ENCODE peak calls at places on chromosomes 12 and 14, in nine cellular contexts. One of them, this sample, is unnamed.

GRCh38 chr14:95577067-95577800 is 42.4 kb downstream of the GLRX5 start:
- DNase-seq in HT-29: no peak
- DNase-seq in stimulated activated CD4-positive, alpha-beta T cell treated with anti-CD3 and anti-CD28 coated beads, Interleukin-2, amount 100 ng/mL, for 24 hours: no peak
- DNase-seq in foreskin melanocyte: no peak
- DNase-seq in aorta: no peak
- DNase-seq in HTR-8/SVneo: no peak
- DNase-seq in amniotic stem cell: no peak
- DNase-seq in progenitor cell of endocrine pancreas: no peak
- DNase-seq in T-helper 2 cell: no peak
- DNase-seq in this sample: no peak

GRCh38 chr12:102474438-102475064 is 5.8 kb downstream of the IGF1 start:
- DNase-seq in HT-29: no peak
- DNase-seq in stimulated activated CD4-positive, alpha-beta T cell treated with anti-CD3 and anti-CD28 coated beads, Interleukin-2, amount 100 ng/mL, for 24 hours: no peak
- DNase-seq in foreskin melanocyte: no peak
- DNase-seq in aorta: no peak
- DNase-seq in HTR-8/SVneo: no peak
- DNase-seq in amniotic stem cell: no peak
- DNase-seq in progenitor cell of endocrine pancreas: no peak
- DNase-seq in T-helper 2 cell: no peak
- DNase-seq in this sample: no peak

GRCh38 chr14:65414961-65415589 is 2.5 kb downstream of the FUT8 start:
- DNase-seq in HT-29: peak; percentile 36
- DNase-seq in stimulated activated CD4-positive, alpha-beta T cell treated with anti-CD3 and anti-CD28 coated beads, Interleukin-2, amount 100 ng/mL, for 24 hours: no peak
- DNase-seq in foreskin melanocyte: peak; percentile 25
- DNase-seq in aorta: no peak
- DNase-seq in HTR-8/SVneo: peak; percentile 62
- DNase-seq in amniotic stem cell: peak; percentile 16
- DNase-seq in progenitor cell of endocrine pancreas: no peak
- DNase-seq in T-helper 2 cell: no peak
- DNase-seq in this sample: no peak

GRCh38 chr12:47100146-47100545 is 20.4 kb upstream of the AMIGO2 start:
- DNase-seq in HT-29: no peak
- DNase-seq in stimulated activated CD4-positive, alpha-beta T cell treated with anti-CD3 and anti-CD28 coated beads, Interleukin-2, amount 100 ng/mL, for 24 hours: no peak
- DNase-seq in foreskin melanocyte: no peak
- DNase-seq in aorta: no peak
- DNase-seq in HTR-8/SVneo: no peak
- DNase-seq in amniotic stem cell: no peak
- DNase-seq in progenitor cell of endocrine pancreas: no peak
- DNase-seq in T-helper 2 cell: no peak
- DNase-seq in this sample: no peak

GRCh38 chr14:101077511-101078074 is 174.1 kb upstream of the RTL1 start:
- DNase-seq in HT-29: no peak
- DNase-seq in stimulated activated CD4-positive, alpha-beta T cell treated with anti-CD3 and anti-CD28 coated beads, Interleukin-2, amount 100 ng/mL, for 24 hours: peak; percentile 13
- DNase-seq in foreskin melanocyte: no peak
- DNase-seq in aorta: no peak
- DNase-seq in HTR-8/SVneo: no peak
- DNase-seq in amniotic stem cell: no peak
- DNase-seq in progenitor cell of endocrine pancreas: no peak
- DNase-seq in T-helper 2 cell: no peak
- DNase-seq in this sample: peak; percentile 48

GRCh38 chr14:99749763-99750715 is 43.2 kb upstream of the EML1 start:
- DNase-seq in HT-29: no peak
- DNase-seq in stimulated activated CD4-positive, alpha-beta T cell treated with anti-CD3 and anti-CD28 coated beads, Interleukin-2, amount 100 ng/mL, for 24 hours: no peak
- DNase-seq in foreskin melanocyte: no peak
- DNase-seq in aorta: no peak
- DNase-seq in HTR-8/SVneo: no peak
- DNase-seq in amniotic stem cell: no peak
- DNase-seq in progenitor cell of endocrine pancreas: no peak
- DNase-seq in T-helper 2 cell: no peak
- DNase-seq in this sample: no peak

GRCh38 chr14:92687681-92688433 is 60.6 kb downstream of the LGMN start:
- DNase-seq in HT-29: no peak
- DNase-seq in stimulated activated CD4-positive, alpha-beta T cell treated with anti-CD3 and anti-CD28 coated beads, Interleukin-2, amount 100 ng/mL, for 24 hours: no peak
- DNase-seq in foreskin melanocyte: no peak
- DNase-seq in aorta: peak; percentile 59
- DNase-seq in HTR-8/SVneo: no peak
- DNase-seq in amniotic stem cell: no peak
- DNase-seq in progenitor cell of endocrine pancreas: peak; percentile 34
- DNase-seq in T-helper 2 cell: no peak
- DNase-seq in this sample: no peak

GRCh38 chr12:122799635-122800243 is 25.4 kb downstream of the CCDC62 start:
- DNase-seq in HT-29: no peak
- DNase-seq in stimulated activated CD4-positive, alpha-beta T cell treated with anti-CD3 and anti-CD28 coated beads, Interleukin-2, amount 100 ng/mL, for 24 hours: no peak
- DNase-seq in foreskin melanocyte: no peak
- DNase-seq in aorta: no peak
- DNase-seq in HTR-8/SVneo: no peak
- DNase-seq in amniotic stem cell: no peak
- DNase-seq in progenitor cell of endocrine pancreas: no peak
- DNase-seq in T-helper 2 cell: no peak
- DNase-seq in this sample: no peak

GRCh38 chr12:114314974-114315720 is 90.8 kb downstream of the TBX5 start:
- DNase-seq in HT-29: no peak
- DNase-seq in stimulated activated CD4-positive, alpha-beta T cell treated with anti-CD3 and anti-CD28 coated beads, Interleukin-2, amount 100 ng/mL, for 24 hours: no peak
- DNase-seq in foreskin melanocyte: no peak
- DNase-seq in aorta: no peak
- DNase-seq in HTR-8/SVneo: no peak
- DNase-seq in amniotic stem cell: no peak
- DNase-seq in progenitor cell of endocrine pancreas: no peak
- DNase-seq in T-helper 2 cell: no peak
- DNase-seq in this sample: no peak

GRCh38 chr14:76580399-76580798 is 180.9 kb upstream of the VASH1 start:
- DNase-seq in HT-29: no peak
- DNase-seq in stimulated activated CD4-positive, alpha-beta T cell treated with anti-CD3 and anti-CD28 coated beads, Interleukin-2, amount 100 ng/mL, for 24 hours: no peak
- DNase-seq in foreskin melanocyte: no peak
- DNase-seq in aorta: no peak
- DNase-seq in HTR-8/SVneo: no peak
- DNase-seq in amniotic stem cell: no peak
- DNase-seq in progenitor cell of endocrine pancreas: no peak
- DNase-seq in T-helper 2 cell: no peak
- DNase-seq in this sample: no peak

GRCh38 chr12:66239295-66239694 is 50.3 kb downstream of the IRAK3 start:
- DNase-seq in HT-29: no peak
- DNase-seq in stimulated activated CD4-positive, alpha-beta T cell treated with anti-CD3 and anti-CD28 coated beads, Interleukin-2, amount 100 ng/mL, for 24 hours: no peak
- DNase-seq in foreskin melanocyte: no peak
- DNase-seq in aorta: no peak
- DNase-seq in HTR-8/SVneo: no peak
- DNase-seq in amniotic stem cell: no peak
- DNase-seq in progenitor cell of endocrine pancreas: no peak
- DNase-seq in T-helper 2 cell: no peak
- DNase-seq in this sample: no peak

GRCh38 chr12:57049890-57050289 is at the start of gene MYO1A:
- DNase-seq in HT-29: peak; percentile 32
- DNase-seq in stimulated activated CD4-positive, alpha-beta T cell treated with anti-CD3 and anti-CD28 coated beads, Interleukin-2, amount 100 ng/mL, for 24 hours: no peak
- DNase-seq in foreskin melanocyte: no peak
- DNase-seq in aorta: no peak
- DNase-seq in HTR-8/SVneo: peak; percentile 31
- DNase-seq in amniotic stem cell: no peak
- DNase-seq in progenitor cell of endocrine pancreas: no peak
- DNase-seq in T-helper 2 cell: no peak
- DNase-seq in this sample: no peak

GRCh38 chr14:60323199-60323891 is 74.3 kb downstream of the PPM1A start:
- DNase-seq in HT-29: no peak
- DNase-seq in stimulated activated CD4-positive, alpha-beta T cell treated with anti-CD3 and anti-CD28 coated beads, Interleukin-2, amount 100 ng/mL, for 24 hours: no peak
- DNase-seq in foreskin melanocyte: no peak
- DNase-seq in aorta: no peak
- DNase-seq in HTR-8/SVneo: no peak
- DNase-seq in amniotic stem cell: no peak
- DNase-seq in progenitor cell of endocrine pancreas: no peak
- DNase-seq in T-helper 2 cell: no peak
- DNase-seq in this sample: no peak

GRCh38 chr14:47966411-47966810 is 291.0 kb upstream of the MDGA2 start:
- DNase-seq in HT-29: no peak
- DNase-seq in stimulated activated CD4-positive, alpha-beta T cell treated with anti-CD3 and anti-CD28 coated beads, Interleukin-2, amount 100 ng/mL, for 24 hours: no peak
- DNase-seq in foreskin melanocyte: no peak
- DNase-seq in aorta: no peak
- DNase-seq in HTR-8/SVneo: no peak
- DNase-seq in amniotic stem cell: no peak
- DNase-seq in progenitor cell of endocrine pancreas: no peak
- DNase-seq in T-helper 2 cell: no peak
- DNase-seq in this sample: no peak

GRCh38 chr14:51498411-51499227 is 153.1 kb upstream of the FRMD6 start:
- DNase-seq in HT-29: no peak
- DNase-seq in stimulated activated CD4-positive, alpha-beta T cell treated with anti-CD3 and anti-CD28 coated beads, Interleukin-2, amount 100 ng/mL, for 24 hours: no peak
- DNase-seq in foreskin melanocyte: no peak
- DNase-seq in aorta: no peak
- DNase-seq in HTR-8/SVneo: no peak
- DNase-seq in amniotic stem cell: no peak
- DNase-seq in progenitor cell of endocrine pancreas: no peak
- DNase-seq in T-helper 2 cell: no peak
- DNase-seq in this sample: no peak

GRCh38 chr12:86600664-86601231 is 344.6 kb upstream of the MGAT4C start:
- DNase-seq in HT-29: no peak
- DNase-seq in stimulated activated CD4-positive, alpha-beta T cell treated with anti-CD3 and anti-CD28 coated beads, Interleukin-2, amount 100 ng/mL, for 24 hours: no peak
- DNase-seq in foreskin melanocyte: no peak
- DNase-seq in aorta: no peak
- DNase-seq in HTR-8/SVneo: no peak
- DNase-seq in amniotic stem cell: no peak
- DNase-seq in progenitor cell of endocrine pancreas: no peak
- DNase-seq in T-helper 2 cell: no peak
- DNase-seq in this sample: peak; percentile 73

GRCh38 chr12:65643595-65644386 is 180.5 kb upstream of the HMGA2 start:
- DNase-seq in HT-29: no peak
- DNase-seq in stimulated activated CD4-positive, alpha-beta T cell treated with anti-CD3 and anti-CD28 coated beads, Interleukin-2, amount 100 ng/mL, for 24 hours: no peak
- DNase-seq in foreskin melanocyte: peak; percentile 54
- DNase-seq in aorta: no peak
- DNase-seq in HTR-8/SVneo: no peak
- DNase-seq in amniotic stem cell: no peak
- DNase-seq in progenitor cell of endocrine pancreas: no peak
- DNase-seq in T-helper 2 cell: no peak
- DNase-seq in this sample: no peak

GRCh38 chr14:69625299-69626131 is 14.1 kb downstream of the SUSD6 start:
- DNase-seq in HT-29: no peak
- DNase-seq in stimulated activated CD4-positive, alpha-beta T cell treated with anti-CD3 and anti-CD28 coated beads, Interleukin-2, amount 100 ng/mL, for 24 hours: peak; percentile 77
- DNase-seq in foreskin melanocyte: no peak
- DNase-seq in aorta: peak; percentile 84
- DNase-seq in HTR-8/SVneo: no peak
- DNase-seq in amniotic stem cell: no peak
- DNase-seq in progenitor cell of endocrine pancreas: no peak
- DNase-seq in T-helper 2 cell: peak; percentile 26
- DNase-seq in this sample: peak; percentile 79

GRCh38 chr14:94650806-94651805 is 38.9 kb downstream of the SERPINA3 start:
- DNase-seq in HT-29: no peak
- DNase-seq in stimulated activated CD4-positive, alpha-beta T cell treated with anti-CD3 and anti-CD28 coated beads, Interleukin-2, amount 100 ng/mL, for 24 hours: no peak
- DNase-seq in foreskin melanocyte: no peak
- DNase-seq in aorta: no peak
- DNase-seq in HTR-8/SVneo: no peak
- DNase-seq in amniotic stem cell: no peak
- DNase-seq in progenitor cell of endocrine pancreas: no peak
- DNase-seq in T-helper 2 cell: no peak
- DNase-seq in this sample: no peak

GRCh38 chr12:109953656-109954055 is 42.5 kb downstream of the GIT2 start:
- DNase-seq in HT-29: no peak
- DNase-seq in stimulated activated CD4-positive, alpha-beta T cell treated with anti-CD3 and anti-CD28 coated beads, Interleukin-2, amount 100 ng/mL, for 24 hours: no peak
- DNase-seq in foreskin melanocyte: no peak
- DNase-seq in aorta: no peak
- DNase-seq in HTR-8/SVneo: no peak
- DNase-seq in amniotic stem cell: no peak
- DNase-seq in progenitor cell of endocrine pancreas: no peak
- DNase-seq in T-helper 2 cell: no peak
- DNase-seq in this sample: no peak

GRCh38 chr14:56715938-56716337 is 94.3 kb downstream of the OTX2 start:
- DNase-seq in HT-29: no peak
- DNase-seq in stimulated activated CD4-positive, alpha-beta T cell treated with anti-CD3 and anti-CD28 coated beads, Interleukin-2, amount 100 ng/mL, for 24 hours: no peak
- DNase-seq in foreskin melanocyte: no peak
- DNase-seq in aorta: no peak
- DNase-seq in HTR-8/SVneo: no peak
- DNase-seq in amniotic stem cell: no peak
- DNase-seq in progenitor cell of endocrine pancreas: no peak
- DNase-seq in T-helper 2 cell: no peak
- DNase-seq in this sample: no peak

GRCh38 chr12:127052491-127053232 is 1214.3 kb upstream of the TMEM132C start:
- DNase-seq in HT-29: peak; percentile 20
- DNase-seq in stimulated activated CD4-positive, alpha-beta T cell treated with anti-CD3 and anti-CD28 coated beads, Interleukin-2, amount 100 ng/mL, for 24 hours: no peak
- DNase-seq in foreskin melanocyte: no peak
- DNase-seq in aorta: no peak
- DNase-seq in HTR-8/SVneo: peak; percentile 4
- DNase-seq in amniotic stem cell: no peak
- DNase-seq in progenitor cell of endocrine pancreas: no peak
- DNase-seq in T-helper 2 cell: no peak
- DNase-seq in this sample: no peak

GRCh38 chr12:28108599-28108998 is 81.7 kb upstream of the CCDC91 start:
- DNase-seq in HT-29: no peak
- DNase-seq in stimulated activated CD4-positive, alpha-beta T cell treated with anti-CD3 and anti-CD28 coated beads, Interleukin-2, amount 100 ng/mL, for 24 hours: no peak
- DNase-seq in foreskin melanocyte: no peak
- DNase-seq in aorta: no peak
- DNase-seq in HTR-8/SVneo: no peak
- DNase-seq in amniotic stem cell: no peak
- DNase-seq in progenitor cell of endocrine pancreas: no peak
- DNase-seq in T-helper 2 cell: no peak
- DNase-seq in this sample: no peak

GRCh38 chr12:76866726-76867125 is 12.1 kb downstream of the CSRP2 start:
- DNase-seq in HT-29: no peak
- DNase-seq in stimulated activated CD4-positive, alpha-beta T cell treated with anti-CD3 and anti-CD28 coated beads, Interleukin-2, amount 100 ng/mL, for 24 hours: no peak
- DNase-seq in foreskin melanocyte: peak; percentile 64
- DNase-seq in aorta: no peak
- DNase-seq in HTR-8/SVneo: no peak
- DNase-seq in amniotic stem cell: no peak
- DNase-seq in progenitor cell of endocrine pancreas: no peak
- DNase-seq in T-helper 2 cell: no peak
- DNase-seq in this sample: no peak

GRCh38 chr12:92898755-92899154 is 30.3 kb downstream of the EEA1 start:
- DNase-seq in HT-29: no peak
- DNase-seq in stimulated activated CD4-positive, alpha-beta T cell treated with anti-CD3 and anti-CD28 coated beads, Interleukin-2, amount 100 ng/mL, for 24 hours: no peak
- DNase-seq in foreskin melanocyte: no peak
- DNase-seq in aorta: no peak
- DNase-seq in HTR-8/SVneo: no peak
- DNase-seq in amniotic stem cell: no peak
- DNase-seq in progenitor cell of endocrine pancreas: no peak
- DNase-seq in T-helper 2 cell: no peak
- DNase-seq in this sample: no peak